ENCODE peak calls at places on chromosome 13, in nine cellular contexts. N, C, T, J, I, W, Y, U and A are unnamed samples.

GRCh38 chr13:68697551-68697950 is 1410.1 kb upstream of the ATXN8OS start:
- DNase-seq in T (no peak), N (no peak), I (peak; percentile 42), J (no peak), Y (no peak), W (no peak), U (no peak), C (no peak), A (no peak)

GRCh38 chr13:37443538-37443937 is 155.0 kb downstream of the POSTN start:
- DNase-seq in N (no peak), T (no peak), J (no peak), C (no peak), W (no peak), Y (no peak), I (peak; percentile 68), U (no peak), A (no peak)

GRCh38 chr13:33441015-33441414 is 155.5 kb upstream of the STARD13 start:
- DNase-seq in T (no peak), C (no peak), I (peak; percentile 21), Y (peak; percentile 56), N (peak; percentile 16), W (peak; percentile 9), U (no peak), J (no peak), A (no peak)

GRCh38 chr13:23182142-23182541 is 1.4 kb downstream of the SGCG start:
- DNase-seq in J (no peak), Y (no peak), U (no peak), W (no peak), I (no peak), T (no peak), C (no peak), N (no peak), A (no peak)

GRCh38 chr13:86425127-86425526 is 625.9 kb upstream of the SLITRK6 start:
- DNase-seq in C (no peak), J (no peak), W (no peak), N (no peak), Y (no peak), U (no peak), T (no peak), I (no peak), A (no peak)

GRCh38 chr13:71374471-71375041 is 492.4 kb downstream of the DACH1 start:
- DNase-seq in T (no peak), C (no peak), W (no peak), U (no peak), I (peak; percentile 66), N (no peak), Y (no peak), J (no peak), A (no peak)

GRCh38 chr13:113660066-113660465 is 2.1 kb upstream of the ATP4B start:
- DNase-seq in W (no peak), U (no peak), I (no peak), J (no peak), N (no peak), T (no peak), Y (no peak), C (no peak), A (no peak)

GRCh38 chr13:112587359-112587766 is 590 bp downstream of the TUBGCP3 start:
- DNase-seq in Y (peak; percentile 87), W (no peak), U (peak; percentile 46), C (no peak), T (peak; percentile 80), N (peak; percentile 62), J (peak; percentile 68), I (peak; percentile 92), A (peak; percentile 82)

GRCh38 chr13:66425741-66426140 is 804.4 kb downstream of the PCDH9 start:
- DNase-seq in Y (no peak), J (no peak), I (peak; percentile 13), U (no peak), T (no peak), C (no peak), N (no peak), W (no peak), A (no peak)

GRCh38 chr13:23436680-23437079 is 3.2 kb upstream of the SACS start:
- DNase-seq in T (no peak), I (no peak), Y (no peak), J (no peak), C (no peak), W (no peak), N (no peak), U (no peak), A (no peak)

GRCh38 chr13:65479692-65480091 is 1750.4 kb downstream of the PCDH9 start:
- DNase-seq in C (no peak), U (no peak), Y (no peak), J (no peak), N (no peak), I (no peak), W (no peak), T (no peak), A (no peak)

GRCh38 chr13:111919826-111920225 is 147.1 kb upstream of the SOX1 start:
- DNase-seq in I (no peak), U (no peak), J (no peak), T (no peak), N (no peak), Y (no peak), W (no peak), C (no peak), A (no peak)

GRCh38 chr13:39536274-39536673 is 66.7 kb downstream of the LHFPL6 start:
- DNase-seq in I (peak; percentile 18), U (no peak), T (no peak), C (no peak), Y (no peak), N (no peak), J (no peak), W (no peak), A (no peak)

GRCh38 chr13:36029171-36029570 is 102.0 kb downstream of the DCLK1 start:
- DNase-seq in W (no peak), C (no peak), I (no peak), T (no peak), Y (no peak), J (no peak), U (no peak), N (no peak), A (no peak)

GRCh38 chr13:113970810-113971470 is 2.9 kb downstream of the C13orf46 start:
- DNase-seq in N (peak; percentile 55), W (no peak), C (no peak), I (no peak), T (peak; percentile 39), J (no peak), Y (peak; percentile 95), U (no peak), A (no peak)

GRCh38 chr13:63436288-63436687 is 2020.6 kb upstream of the PCDH20 start:
- DNase-seq in J (no peak), N (no peak), U (no peak), C (no peak), I (no peak), W (no peak), T (no peak), Y (no peak), A (no peak)

DNA sequence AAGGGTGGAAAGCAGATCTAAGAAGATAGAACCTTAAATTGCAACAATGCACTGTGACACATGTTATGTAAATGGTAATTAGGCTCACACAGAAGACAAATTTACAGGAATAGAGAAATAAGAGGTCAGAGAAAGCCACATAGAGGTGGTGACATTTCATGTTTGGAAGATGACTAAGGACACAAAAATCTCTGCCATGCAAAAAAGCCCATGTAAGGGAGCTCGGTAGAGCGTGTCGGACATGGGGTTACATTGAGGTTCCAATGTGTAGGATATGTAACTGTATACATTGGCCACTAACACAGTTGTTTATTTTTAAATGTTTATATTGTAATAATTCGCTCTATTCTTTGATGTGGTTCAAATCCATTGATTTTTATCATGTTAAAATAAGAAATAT is 33.7 kb downstream of the SUGT1 start:
- DNase-seq in Y (no peak), I (peak; percentile 19), C (no peak), J (no peak), U (no peak), N (no peak), T (no peak), W (no peak), A (no peak)
- H3K27ac ChIP-seq in Y (no peak overlapping the region), I (peak overlapping the region; percentile 4), C (no peak overlapping the region), J (no peak overlapping the region), U (no peak overlapping the region), N (no peak overlapping the region), T (no peak overlapping the region), W (no peak overlapping the region), A (no peak overlapping the region)

DNA sequence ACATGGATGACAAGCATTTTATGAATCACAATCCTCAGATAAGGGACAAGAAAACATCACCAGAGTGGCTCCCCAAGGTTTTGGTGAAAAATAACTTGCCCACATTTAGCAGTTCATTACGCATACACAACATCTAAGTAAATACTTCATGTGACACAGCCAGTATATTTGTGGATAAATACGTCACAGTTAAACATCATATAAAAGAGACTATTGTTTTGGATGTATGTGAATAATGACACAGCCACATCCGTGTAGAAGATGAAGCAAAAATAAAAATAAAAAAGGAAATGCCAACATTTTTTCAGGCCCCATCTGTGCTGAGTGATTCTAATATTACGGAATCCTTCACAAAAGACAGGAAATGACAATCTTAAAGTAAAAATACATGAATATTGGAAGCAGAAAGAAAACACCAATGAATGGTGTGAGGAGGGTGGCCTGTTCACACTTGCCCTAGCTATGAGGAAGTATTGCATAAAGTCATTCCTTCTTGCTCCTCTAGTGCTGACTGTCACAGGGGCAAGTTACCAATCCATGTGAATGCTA is 457.1 kb downstream of the KLF12 start:
- DNase-seq in J (no peak), Y (no peak), T (no peak), I (no peak), U (no peak), W (no peak), N (no peak), C (no peak), A (no peak)
- H3K27ac ChIP-seq in J (no peak overlapping the region), Y (no peak overlapping the region), T (no peak overlapping the region), I (no peak overlapping the region), U (no peak overlapping the region), W (no peak overlapping the region), N (no peak overlapping the region), C (no peak overlapping the region), A (no peak overlapping the region)

DNA sequence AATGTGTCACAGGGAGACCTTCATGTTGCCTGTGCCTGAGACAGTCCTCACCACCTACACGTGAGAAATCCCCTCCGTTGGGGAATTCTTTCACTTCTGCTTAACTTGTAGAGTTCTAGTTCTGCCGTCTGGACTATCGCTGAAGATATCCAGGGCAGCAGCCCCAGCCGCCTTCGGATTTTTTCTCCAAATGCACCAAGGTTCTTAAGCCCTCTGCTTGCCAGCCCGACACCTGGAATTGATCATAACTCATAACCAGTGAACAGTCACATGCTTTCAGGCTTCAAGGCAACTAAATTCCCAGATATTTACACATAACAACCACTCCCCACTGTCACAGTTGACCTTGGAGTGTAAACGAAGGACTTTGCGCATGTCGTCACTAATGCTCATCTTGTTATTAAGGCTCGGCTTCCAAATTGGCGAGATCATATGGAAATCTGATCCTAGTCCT is 114.4 kb downstream of the RAB20 start:
- DNase-seq in U (no peak), I (peak; percentile 50), C (no peak), Y (peak; percentile 44), J (no peak), W (no peak), N (no peak), T (no peak), A (no peak)
- H3K27ac ChIP-seq in U (no peak overlapping the region), I (peak overlapping the region; percentile 86), C (no peak overlapping the region), Y (no peak overlapping the region), J (no peak overlapping the region), W (no peak overlapping the region), N (no peak overlapping the region), T (no peak overlapping the region), A (no peak overlapping the region)

DNA sequence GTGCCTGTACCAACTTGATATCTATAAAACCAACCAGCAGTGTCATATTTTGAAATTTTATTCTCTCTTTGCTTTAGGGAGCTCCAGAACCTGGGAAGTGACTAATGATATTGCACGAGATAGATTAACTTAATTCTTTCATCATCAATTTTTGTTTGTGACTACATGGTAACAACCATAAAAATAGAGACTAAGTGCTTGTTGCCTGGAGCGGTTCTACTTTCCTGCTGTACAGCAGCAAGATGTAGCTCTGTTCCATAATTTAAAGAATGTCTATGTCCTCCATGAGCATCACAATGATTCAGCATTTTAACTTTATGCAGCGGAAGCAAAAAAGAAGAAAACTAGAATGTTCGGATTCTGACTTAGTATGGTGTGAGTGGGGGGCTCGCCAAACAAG is 275.7 kb downstream of the KLF5 start:
- DNase-seq in N (no peak), C (no peak), Y (no peak), I (peak; percentile 62), J (no peak), W (no peak), U (no peak), T (no peak), A (no peak)
- H3K27ac ChIP-seq in N (no peak overlapping the region), C (no peak overlapping the region), Y (no peak overlapping the region), I (peak overlapping the region; percentile 53), J (no peak overlapping the region), W (no peak overlapping the region), U (no peak overlapping the region), T (no peak overlapping the region), A (no peak overlapping the region)